ENCODE peak calls at places on chromosome 18, in four cellular contexts. S is HS-27A; M is stimulated activated CD4-positive, alpha-beta T cell treated with anti-CD3 and anti-CD28 coated beads, Interleukin-4, amount 100 ng/mL, for 1 hour; N is MM.1S. D is an unnamed sample.

GRCh38 chr18:2588666-2589344 is 17.4 kb downstream of the NDC80 start:
- DNase-seq in S (no peak), M (no peak), N (no peak), D (no peak)

GRCh38 chr18:48893061-48893558 is 57.7 kb downstream of the SMAD7 start:
- DNase-seq in S (no peak), M (no peak), N (no peak), D (no peak)

GRCh38 chr18:22694954-22695353 is 238.2 kb upstream of the RBBP8 start:
- DNase-seq in S (peak; percentile 87), M (no peak), N (no peak), D (no peak)

GRCh38 chr18:56374005-56374655 is 264.3 kb downstream of the TXNL1 start:
- DNase-seq in S (no peak), M (no peak), N (peak; percentile 65), D (no peak)

GRCh38 chr18:36468161-36468560 is 170.6 kb downstream of the FHOD3 start:
- DNase-seq in S (no peak), M (no peak), N (no peak), D (no peak)

GRCh38 chr18:63619661-63620060 is 24.4 kb downstream of the SERPINB4 start:
- DNase-seq in S (no peak), M (no peak), N (no peak), D (no peak)

GRCh38 chr18:57771183-57771582 is 31.9 kb downstream of the ATP8B1 start:
- DNase-seq in S (no peak), M (no peak), N (no peak), D (no peak)

GRCh38 chr18:22924589-22924988 is 8.5 kb upstream of the RBBP8 start:
- DNase-seq in S (no peak), M (no peak), N (no peak), D (no peak)

GRCh38 chr18:45290364-45290763 is 324.9 kb upstream of the SLC14A2 start:
- DNase-seq in S (no peak), M (no peak), N (no peak), D (no peak)

GRCh38 chr18:45106331-45106774 is 425.7 kb downstream of the SETBP1 start:
- DNase-seq in S (no peak), M (no peak), N (peak; percentile 98), D (no peak)

GRCh38 chr18:1914489-1914888 is 656.8 kb downstream of the METTL4 start:
- DNase-seq in S (no peak), M (no peak), N (peak; percentile 36), D (no peak)

GRCh38 chr18:44458777-44459176 is 221.9 kb upstream of the SETBP1 start:
- DNase-seq in S (peak; percentile 22), M (no peak), N (no peak), D (no peak)

GRCh38 chr18:2147424-2147823 is 423.9 kb downstream of the METTL4 start:
- DNase-seq in S (no peak), M (no peak), N (no peak), D (no peak)

GRCh38 chr18:77033575-77033974 is 99.0 kb downstream of the MBP start:
- DNase-seq in S (no peak), M (no peak), N (no peak), D (no peak)

GRCh38 chr18:12911025-12911927 is 27.2 kb upstream of the PTPN2 start:
- DNase-seq in S (no peak), M (peak; percentile 64), N (no peak), D (no peak)

GRCh38 chr18:9218052-9218451 is 81.5 kb downstream of the ANKRD12 start:
- DNase-seq in S (no peak), M (no peak), N (no peak), D (no peak)

GRCh38 chr18:13616525-13617035 is 109.8 kb downstream of the FAM210A start:
- DNase-seq in S (no peak), M (no peak), N (no peak), D (no peak)

GRCh38 chr18:79403723-79404566 is 8.2 kb downstream of the NFATC1 start:
- DNase-seq in S (no peak), M (no peak), N (no peak), D (no peak)

GRCh38 chr18:44743626-44744025 is 62.9 kb downstream of the SETBP1 start:
- DNase-seq in S (no peak), M (no peak), N (no peak), D (no peak)

GRCh38 chr18:56541790-56542189 is 96.6 kb downstream of the TXNL1 start:
- DNase-seq in S (no peak), M (no peak), N (peak; percentile 68), D (no peak)

GRCh38 chr18:2442726-2443275 is 128.5 kb downstream of the METTL4 start:
- DNase-seq in S (peak; percentile 17), M (no peak), N (no peak), D (no peak)

GRCh38 chr18:46069524-46069923 is 2.5 kb downstream of the PSTPIP2 start:
- DNase-seq in S (no peak), M (no peak), N (no peak), D (no peak)

GRCh38 chr18:25010623-25011374 is 341.2 kb downstream of the ZNF521 start:
- DNase-seq in S (no peak), M (no peak), N (no peak), D (no peak)

GRCh38 chr18:34650121-34650545 is 60.0 kb upstream of the DTNA start:
- DNase-seq in S (no peak), M (no peak), N (no peak), D (no peak)

GRCh38 chr18:76013041-76013440 is 482.0 kb downstream of the ZNF516 start:
- DNase-seq in S (no peak), M (no peak), N (no peak), D (no peak)

GRCh38 chr18:27540126-27540525 is 355.0 kb upstream of the CHST9 start:
- DNase-seq in S (no peak), M (no peak), N (no peak), D (no peak)

GRCh38 chr18:44098551-44099098 is 582.1 kb upstream of the SETBP1 start:
- DNase-seq in S (peak; percentile 51), M (no peak), N (peak; percentile 24), D (peak; percentile 40)

GRCh38 chr18:59627414-59627813 is 69.8 kb downstream of the CCBE1 start:
- DNase-seq in S (no peak), M (no peak), N (no peak), D (no peak)

GRCh38 chr18:42108071-42108470 is 153.0 kb downstream of the PIK3C3 start:
- DNase-seq in S (no peak), M (no peak), N (no peak), D (no peak)

D was measured in endothelial cell.